ENCODE peak calls at places on chromosomes 6 and 20, in eight cellular contexts. O is stimulated activated naive CD8-positive, alpha-beta T cell treated with anti-CD3 and anti-CD28 coated beads, Interleukin-15, amount 100 ng/mL, for 72 hours; B is activated CD4-positive, alpha-beta T cell treated with anti-CD3 and anti-CD28 coated beads, Interleukin-2, amount 50 U/mL, for 1 hour; D is T-helper 1 cell; K is activated effector memory CD4-positive, alpha-beta T cell treated with Interleukin-2 at 50 U/mL for 16 hours; M is left cardiac atrium; I is C1 segment of cervical spinal cord; H is stimulated activated CD4-positive, alpha-beta T cell treated with anti-CD3 and anti-CD28 coated beads, Interleukin-15, amount 100 ng/mL, for 1 hour. Q is an unnamed sample.

GRCh38 chr6:133584903-133585302 is 304.0 kb upstream of the TCF21 start:
- DNase-seq in O (no peak), B (no peak), D (no peak), K (no peak), M (no peak), I (no peak), H (no peak), Q (no peak)

GRCh38 chr6:27865952-27866369 is 46.2 kb downstream of the OR2B2 start:
- DNase-seq in O (peak), B (peak), D (peak), K (no peak), M (no peak), I (peak), H (no peak), Q (no peak)

GRCh38 chr20:44733341-44734069 is 12.2 kb upstream of the KCNK15 start:
- DNase-seq in O (peak), B (peak), D (peak), K (peak), M (peak), I (no peak), H (peak), Q (peak)

GRCh38 chr20:11375966-11376365 is 541.7 kb upstream of the BTBD3 start:
- DNase-seq in O (no peak), B (no peak), D (no peak), K (no peak), M (no peak), I (no peak), H (no peak), Q (no peak)

GRCh38 chr6:37699138-37699766 is 1.6 kb upstream of the MDGA1 start:
- DNase-seq in O (no peak), B (peak), D (peak), K (peak), M (no peak), I (peak), H (no peak), Q (no peak)

GRCh38 chr20:45872626-45873025 is 8.4 kb upstream of the ZSWIM1 start:
- DNase-seq in O (no peak), B (no peak), D (no peak), K (no peak), M (no peak), I (no peak), H (no peak), Q (no peak)

GRCh38 chr20:45835230-45836224 is 1.9 kb downstream of the SNX21 start:
- DNase-seq in O (no peak), B (no peak), D (no peak), K (no peak), M (peak), I (no peak), H (no peak), Q (no peak)

GRCh38 chr6:108589244-108589730 is 28.6 kb downstream of the FOXO3 start:
- DNase-seq in O (no peak), B (no peak), D (no peak), K (no peak), M (peak), I (peak), H (no peak), Q (no peak)

GRCh38 chr6:139927236-139927635 is 552.8 kb upstream of the CITED2 start:
- DNase-seq in O (no peak), B (no peak), D (no peak), K (no peak), M (no peak), I (no peak), H (no peak), Q (no peak)

GRCh38 chr6:136470044-136470443 is 80.2 kb downstream of the MAP7 start:
- DNase-seq in O (no peak), B (no peak), D (no peak), K (no peak), M (no peak), I (no peak), H (no peak), Q (no peak)

GRCh38 chr20:62367136-62367482 is at the start of gene LAMA5:
- DNase-seq in O (no peak), B (no peak), D (no peak), K (no peak), M (peak), I (peak), H (no peak), Q (peak)

GRCh38 chr20:33791959-33792597 is 19.1 kb upstream of the CHMP4B start:
- DNase-seq in O (peak), B (peak), D (peak), K (peak), M (peak), I (no peak), H (peak), Q (no peak)

GRCh38 chr20:10308652-10309051 is 90.0 kb downstream of the SNAP25 start:
- DNase-seq in O (no peak), B (no peak), D (no peak), K (no peak), M (no peak), I (no peak), H (no peak), Q (no peak)

GRCh38 chr6:113362542-113363430 is 494.4 kb upstream of the MARCKS start:
- DNase-seq in O (no peak), B (no peak), D (no peak), K (no peak), M (no peak), I (no peak), H (no peak), Q (no peak)

Q was measured in frontal cortex.